ENCODE peak calls at places on chromosomes 4 and X, in six cellular contexts. Z is PC-9, A is GM12878, T is K562, P is mammary epithelial cell, U is MM.1S. B is an unnamed sample. For H3K4me1, the result is how much of the 10 kb centered on the place peaks cover.

GRCh38 chrX:153573999-153574398 is 24.9 kb downstream of the CCNQ start:
- DNase-seq in U (no peak), P (no peak), T (peak), Z (no peak), A (no peak), B (no peak)

GRCh38 chr4:130591091-130591490 is 1495.1 kb downstream of the C4orf33 start:
- DNase-seq in T (no peak), A (no peak), Z (no peak), P (peak), U (no peak), B (no peak)

GRCh38 chr4:83110222-83110945 is 4.1 kb downstream of the PLAC8 start:
- DNase-seq in A (peak), P (peak), Z (peak), U (peak), T (peak), B (no peak)

GRCh38 chrX:50107470-50107869 is 93.3 kb downstream of the AKAP4 start:
- DNase-seq in A (no peak), Z (no peak), U (no peak), T (no peak), P (peak), B (no peak)

GRCh38 chr4:15725608-15726007 is 22.7 kb downstream of the BST1 start:
- DNase-seq in U (no peak), T (no peak), A (no peak), P (no peak), Z (no peak), B (no peak)

GRCh38 chr4:100268807-100269206 is 78.5 kb upstream of the DDIT4L start:
- DNase-seq in P (no peak), T (no peak), A (no peak), Z (no peak), U (no peak), B (no peak)

GRCh38 chrX:37787353-37787869 is 7.6 kb downstream of the CYBB start:
- DNase-seq in P (no peak), Z (no peak), U (peak), T (no peak), A (no peak), B (no peak)

GRCh38 chr4:5142726-5143125 is 91.4 kb downstream of the STK32B start:
- DNase-seq in A (no peak), U (peak), Z (no peak), T (peak), P (peak), B (no peak)

GRCh38 chr4:67161311-67161710 is 384.0 kb downstream of the CENPC start:
- DNase-seq in P (no peak), A (no peak), T (no peak), Z (no peak), U (no peak), B (no peak)

GRCh38 chr4:168421671-168422070 is 58.6 kb downstream of the DDX60L start:
- DNase-seq in U (no peak), P (peak), A (no peak), T (peak), Z (peak), B (peak)

GRCh38 chrX:29143356-29143755 is 556.1 kb downstream of the IL1RAPL1 start:
- DNase-seq in Z (no peak), T (no peak), A (no peak), P (no peak), U (no peak), B (no peak)

GRCh38 chr4:163967263-163967662 is 472.8 kb downstream of the TMA16 start:
- DNase-seq in Z (no peak), U (no peak), P (no peak), A (no peak), T (no peak), B (no peak)

GRCh38 chr4:10832989-10833635 is 148.5 kb upstream of the CLNK start:
- DNase-seq in Z (no peak), T (no peak), U (no peak), A (peak), P (no peak), B (no peak)

GRCh38 chrX:145654486-145654885 is 163.1 kb upstream of the SLITRK2 start:
- DNase-seq in U (no peak), Z (no peak), A (no peak), P (no peak), T (no peak), B (no peak)

GRCh38 chr4:90992213-90992612 is 865.0 kb downstream of the CCSER1 start:
- DNase-seq in U (no peak), P (no peak), A (no peak), T (no peak), Z (no peak), B (no peak)

GRCh38 chr4:160809576-160809975 is 1354.2 kb downstream of the FSTL5 start:
- DNase-seq in A (no peak), Z (no peak), P (no peak), T (no peak), U (no peak), B (no peak)

GRCh38 chrX:109261279-109261678 is 220.6 kb downstream of the GUCY2F start:
- DNase-seq in A (no peak), T (no peak), Z (no peak), U (no peak), P (no peak), B (no peak)

GRCh38 chr4:155759372-155760252 is 791 bp downstream of the GUCY1B1 start:
- DNase-seq in P (peak), T (peak), U (peak), A (no peak), Z (no peak), B (no peak)

GRCh38 chr4:159102623-159103405 is at the start of gene RAPGEF2:
- DNase-seq in T (peak), Z (peak), U (peak), A (peak), P (peak), B (peak)

GRCh38 chr4:26204249-26204825 is 116.5 kb upstream of the RBPJ start:
- DNase-seq in A (no peak), Z (no peak), U (no peak), T (no peak), P (no peak), B (no peak)

GRCh38 chrX:136880003-136880451 is 498 bp downstream of the RBMX start:
- DNase-seq in U (peak), P (no peak), A (no peak), Z (no peak), T (no peak), B (no peak)

GRCh38 chr4:47913858-47914218 is 545 bp downstream of the NFXL1 start:
- DNase-seq in U (peak), T (peak), Z (no peak), P (peak), A (no peak), B (no peak)

GRCh38 chr4:108170729-108171540 is 2.2 kb upstream of the LEF1 start:
- DNase-seq in U (no peak), P (no peak), A (no peak), Z (no peak), T (no peak), B (no peak)

GRCh38 chr4:93981594-93981993 is 153.0 kb downstream of the ATOH1 start:
- DNase-seq in P (no peak), A (no peak), Z (no peak), T (no peak), U (no peak), B (no peak)

GRCh38 chr4:176256921-176257320 is 12.1 kb downstream of the ASB5 start:
- DNase-seq in A (no peak), Z (no peak), P (peak), U (no peak), T (no peak), B (no peak)

GRCh38 chr4:65416875-65417274 is 253.4 kb downstream of the EPHA5 start:
- DNase-seq in Z (no peak), P (no peak), U (no peak), A (no peak), T (no peak), B (no peak)

GRCh38 chr4:10084651-10085320 is 31.8 kb downstream of the WDR1 start:
- DNase-seq in U (no peak), Z (no peak), A (no peak), P (no peak), T (no peak), B (no peak)

GRCh38 chr4:82851902-82852750 is 38.8 kb downstream of the SEC31A start:
- DNase-seq in A (no peak), T (peak), U (peak), P (no peak), Z (no peak), B (no peak)

GRCh38 chr4:89245459-89245858 is 62.1 kb downstream of the GPRIN3 start:
- DNase-seq in P (no peak), U (no peak), Z (no peak), A (no peak), T (no peak), B (no peak)

GRCh38 chr4:124253080-124253479 is 459.5 kb downstream of the ANKRD50 start:
- DNase-seq in Z (no peak), T (no peak), U (no peak), P (no peak), A (no peak), B (no peak)

GRCh38 chr4:4524364-4524763 is 17.5 kb downstream of the STX18 start:
- DNase-seq in U (peak), P (no peak), A (peak), T (no peak), Z (no peak), B (no peak)

GRCh38 chr4:128387600-128388351 is 100.2 kb upstream of the PGRMC2 start:
- DNase-seq in A (no peak), Z (peak), P (peak), T (no peak), U (no peak), B (peak)

GRCh38 chrX:115068896-115069295 is 51.5 kb upstream of the IL13RA2 start:
- DNase-seq in Z (no peak), T (no peak), A (no peak), P (no peak), U (no peak), B (no peak)

GRCh38 chrX:143437439-143437838 is 79.8 kb downstream of the SPANXN3 start:
- DNase-seq in P (no peak), T (no peak), Z (no peak), A (no peak), U (peak), B (no peak)

GRCh38 chrX:17860811-17861495 is at the start of gene RAI2:
- DNase-seq in T (peak), A (no peak), U (no peak), P (no peak), Z (no peak), B (no peak)
- TF ChIP-seq CTCF in T (peak), A (no peak), U (no peak), P (no peak), Z (no peak), B (no peak)

DNA sequence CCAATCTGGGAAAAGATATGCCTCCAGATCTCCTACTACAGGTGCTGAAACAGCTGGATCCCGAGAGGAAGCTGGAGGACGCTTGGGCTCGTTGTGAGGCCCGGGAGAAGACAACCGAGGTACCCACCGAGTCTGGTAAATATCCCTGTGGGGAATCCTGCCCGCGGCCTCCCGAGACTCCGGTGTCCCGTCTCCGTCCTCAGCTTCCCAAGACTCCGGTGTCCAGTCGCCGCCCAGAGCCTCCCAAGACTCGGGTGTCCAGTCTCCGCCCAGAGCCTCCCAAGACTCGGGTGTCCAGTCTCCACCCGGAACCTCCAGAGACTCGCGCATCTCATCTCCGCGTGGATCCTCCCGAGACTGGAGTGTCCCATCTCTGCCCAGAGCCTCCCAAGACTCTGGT is 639 bp downstream of the FAM47B start:
- DNase-seq in U (no peak), A (no peak), T (no peak), P (no peak), Z (no peak), B (no peak)
- H3K4me1 ChIP-seq in U (under half), A (under half), T (under half), P (under half), Z (under half), B (under half)

GRCh38 chr4:140497428-140497775 is 691 bp downstream of the MGAT4D start:
- DNase-seq in U (no peak), T (no peak), A (no peak), P (no peak), Z (no peak), B (no peak)

DNA sequence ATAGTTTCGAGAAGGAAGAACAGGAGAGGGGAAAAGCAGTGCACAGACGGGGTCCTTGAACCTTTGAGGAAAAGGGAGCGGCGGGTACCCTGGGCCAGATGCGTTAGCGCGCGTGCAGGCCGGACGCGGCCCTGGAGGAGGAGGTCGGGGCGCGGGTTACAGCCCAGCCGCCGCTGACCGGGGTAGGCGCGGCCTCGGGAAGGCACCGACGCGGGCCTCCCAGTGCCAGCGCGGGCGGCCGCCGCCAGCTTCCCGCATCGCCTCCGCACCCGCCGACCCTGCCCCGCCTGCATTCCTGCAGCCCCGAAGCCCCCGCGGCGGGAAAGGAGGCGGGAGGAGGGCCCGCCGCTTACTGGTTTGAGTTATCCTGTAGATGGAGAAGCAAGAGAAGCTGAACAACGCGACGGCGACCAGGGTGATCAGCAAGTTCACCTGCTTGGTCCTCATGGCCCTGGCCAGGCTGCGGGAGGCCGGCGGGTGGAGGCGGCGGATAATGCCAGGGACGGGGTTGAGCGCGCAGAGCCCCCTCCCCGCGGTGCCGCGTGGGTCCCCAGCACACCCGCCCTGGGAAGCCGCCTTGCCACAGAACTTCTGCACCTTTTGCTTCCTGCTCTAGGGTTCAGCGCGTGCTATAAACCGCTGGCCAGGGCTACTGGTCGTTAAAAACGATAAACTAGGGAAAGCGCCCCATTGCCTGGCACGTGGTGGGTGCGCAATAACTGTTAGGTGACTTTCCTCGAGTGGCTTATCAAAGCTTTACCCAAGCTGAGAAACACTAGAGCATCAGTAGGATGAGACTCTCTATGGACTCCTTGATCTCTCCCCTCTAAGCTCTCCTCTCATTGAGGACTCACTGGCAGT is at the start of gene MGAT4D:
- DNase-seq in A (no peak), P (no peak), T (no peak), Z (no peak), U (no peak), B (no peak)
- TF ChIP-seq EZH2 in A (no peak), P (peak), T (no peak), Z (no peak), U (no peak), B (peak)

DNA sequence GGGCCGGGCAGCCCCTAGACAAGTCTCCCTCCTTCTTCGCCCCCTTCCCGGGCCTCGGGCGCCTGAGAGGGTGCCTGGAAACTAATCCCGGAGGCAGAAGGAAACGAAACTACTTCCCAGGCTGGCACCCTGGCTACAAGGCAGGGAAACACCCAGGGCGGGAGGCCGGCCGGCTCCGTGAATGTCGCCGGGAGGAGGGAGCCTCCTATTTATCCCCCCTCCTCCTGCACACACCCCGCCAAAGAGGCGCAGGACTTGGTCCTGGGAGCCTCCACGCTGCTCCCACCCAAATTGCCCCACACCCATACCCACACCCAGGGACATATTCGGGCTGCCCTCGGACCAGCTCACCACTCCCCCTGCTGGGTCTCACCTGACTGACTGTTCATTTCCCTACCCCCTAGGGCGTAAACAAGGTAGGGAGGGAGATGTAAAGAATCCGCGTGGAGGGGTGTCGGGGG is at the start of gene BTC:
- DNase-seq in A (no peak), P (peak), T (no peak), Z (peak), U (peak), B (no peak)
- TF ChIP-seq CTCF in A (no peak), P (peak), T (peak), Z (peak), U (peak), B (peak)

DNA sequence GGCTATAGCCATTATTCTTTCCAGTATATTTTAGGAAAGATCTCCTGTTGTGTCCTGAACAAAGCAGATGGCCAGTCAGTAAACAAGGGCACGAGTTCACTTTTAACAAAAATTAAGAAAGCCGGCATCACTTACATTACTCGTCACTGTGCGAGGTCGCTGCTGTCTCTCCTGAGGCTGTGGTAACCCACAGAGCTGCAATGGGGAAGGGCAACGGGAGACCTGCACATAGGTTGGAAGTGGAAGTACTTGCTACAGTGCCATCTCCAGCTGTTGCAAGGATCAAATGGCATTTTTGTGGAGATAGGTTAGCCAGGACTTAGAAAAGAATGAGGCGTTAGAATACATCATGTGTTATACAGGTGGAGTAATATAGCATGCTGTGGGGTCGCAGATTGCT is 132.2 kb downstream of the KLHL8 start:
- DNase-seq in P (no peak), U (no peak), Z (no peak), T (no peak), A (no peak), B (no peak)
- H3K4me1 ChIP-seq in P (under half), U (under half), Z (under half), T (under half), A (under half), B (under half)

DNA sequence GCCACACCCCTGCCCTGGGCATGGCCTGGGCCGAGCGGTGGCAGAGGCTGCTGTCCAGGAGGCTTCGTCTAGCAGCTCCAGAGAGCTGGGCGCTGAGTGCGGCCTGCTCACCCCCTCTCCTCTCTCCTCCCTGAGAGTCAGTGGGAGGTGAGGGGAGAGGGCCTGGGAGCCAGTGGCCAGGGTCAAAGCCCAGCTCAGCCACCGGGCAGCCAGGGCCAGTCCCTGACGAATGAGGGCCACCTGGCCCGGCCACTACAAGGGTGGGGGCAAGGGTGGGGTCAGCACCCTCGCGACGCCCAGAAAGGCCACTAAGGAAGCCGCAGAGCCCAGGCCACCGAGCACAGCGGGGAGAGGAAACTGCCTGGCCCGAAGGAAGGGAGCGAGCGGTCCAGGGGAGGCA is 131.7 kb downstream of the FAM53A start:
- DNase-seq in A (no peak), T (no peak), U (no peak), P (no peak), Z (no peak), B (no peak)
- TF ChIP-seq EZH2 in A (no peak), T (no peak), U (no peak), P (no peak), Z (no peak), B (no peak)

GRCh38 chr4:79607979-79608378 is 200.0 kb upstream of the GK2 start:
- DNase-seq in Z (no peak), U (no peak), P (no peak), A (no peak), T (no peak), B (no peak)

GRCh38 chr4:79613269-79613995 is 205.4 kb upstream of the GK2 start:
- DNase-seq in P (no peak), U (no peak), A (no peak), Z (no peak), T (no peak), B (no peak)

GRCh38 chr4:79611026-79611425 is 203.0 kb upstream of the GK2 start:
- DNase-seq in A (no peak), Z (no peak), P (no peak), U (no peak), T (no peak), B (no peak)

GRCh38 chr4:79604152-79604551 is 196.1 kb upstream of the GK2 start:
- DNase-seq in T (no peak), Z (no peak), P (no peak), U (no peak), A (no peak), B (no peak)

DNA sequence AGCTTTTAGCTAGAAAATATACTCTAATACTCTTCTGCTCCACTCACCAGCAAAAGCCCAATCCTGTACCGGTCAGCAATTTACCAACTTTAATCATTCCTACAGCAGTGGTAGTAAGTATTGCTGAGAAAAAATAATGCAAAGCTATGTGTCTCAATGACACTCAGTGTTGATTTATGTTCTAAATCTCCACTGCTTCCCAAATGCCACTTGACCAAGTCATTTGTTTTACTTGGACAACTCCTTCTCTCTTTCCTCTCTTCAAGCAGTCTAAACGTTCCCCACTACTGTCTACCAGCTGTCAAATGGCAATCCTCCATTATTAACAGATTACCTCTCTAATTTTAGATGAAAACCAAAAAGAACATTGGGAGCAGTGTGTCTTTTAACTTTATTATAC is 201.8 kb upstream of the GK2 start:
- DNase-seq in T (no peak), A (no peak), P (no peak), U (no peak), Z (no peak), B (no peak)
- TF ChIP-seq CTCF in T (no peak), A (no peak), P (no peak), U (no peak), Z (no peak), B (no peak)

GRCh38 chrX:10607233-10607632 is 13.2 kb downstream of the MID1 start:
- DNase-seq in P (no peak), Z (no peak), A (no peak), U (no peak), T (no peak), B (no peak)

GRCh38 chrX:10615931-10616780 is 4.2 kb downstream of the MID1 start:
- DNase-seq in P (no peak), U (no peak), Z (peak), T (peak), A (no peak), B (no peak)

GRCh38 chrX:10611441-10612090 is 8.8 kb downstream of the MID1 start:
- DNase-seq in Z (no peak), U (no peak), A (no peak), T (no peak), P (no peak), B (no peak)

GRCh38 chrX:10608099-10608498 is 12.3 kb downstream of the MID1 start:
- DNase-seq in A (no peak), Z (no peak), U (no peak), T (no peak), P (no peak), B (no peak)

GRCh38 chrX:10612215-10612614 is 8.2 kb downstream of the MID1 start:
- DNase-seq in T (no peak), U (no peak), P (no peak), Z (no peak), A (no peak), B (no peak)
- H3K4me1 ChIP-seq in T (under half), U (under half), P (under half), Z (under half), A (under half), B (under half)